ENCODE peak calls at places on chromosomes 13 and 19, in eight cellular contexts. Q is NCI-H460, A is HEK293T, Z is activated T-cell treated with anti-CD3 and anti-CD28 coated beads for 48 hours, T is endodermal cell, V is M059J, X is dermis microvascular lymphatic vessel endothelial cell, K is NCI-H2171. B is an unnamed sample.

GRCh38 chr13:31094331-31095015 is 67.2 kb downstream of the HSPH1 start:
- DNase-seq in Q (no peak), A (no peak), Z (no peak), T (peak; percentile 4), V (no peak), X (no peak), K (no peak), B (no peak)

GRCh38 chr19:54480048-54480447 is 7.0 kb upstream of the CDC42EP5 start:
- DNase-seq in Q (no peak), A (no peak), Z (no peak), T (no peak), V (no peak), X (no peak), K (no peak), B (no peak)

GRCh38 chr19:12676384-12676792 is 5.3 kb downstream of the DHPS start:
- DNase-seq in Q (peak; percentile 71), A (peak; percentile 79), Z (peak; percentile 83), T (peak; percentile 99), V (peak; percentile 80), X (peak; percentile 70), K (peak; percentile 61), B (peak; percentile 60)

GRCh38 chr13:113978741-113979481 is 5.0 kb upstream of the C13orf46 start:
- DNase-seq in Q (no peak), A (no peak), Z (no peak), T (no peak), V (no peak), X (no peak), K (no peak), B (no peak)

GRCh38 chr13:108176685-108177274 is 38.6 kb downstream of the LIG4 start:
- DNase-seq in Q (peak; percentile 18), A (peak; percentile 7), Z (peak; percentile 29), T (peak; percentile 85), V (peak; percentile 23), X (peak; percentile 40), K (no peak), B (peak; percentile 71)

GRCh38 chr13:52010890-52011689 is at the start of gene ATP7B:
- DNase-seq in Q (no peak), A (peak; percentile 33), Z (peak; percentile 13), T (peak; percentile 85), V (peak; percentile 8), X (peak; percentile 11), K (no peak), B (peak; percentile 59)

GRCh38 chr13:50200562-50200961 is 185.3 kb downstream of the KCNRG start:
- DNase-seq in Q (no peak), A (no peak), Z (no peak), T (no peak), V (no peak), X (peak; percentile 3), K (no peak), B (no peak)

GRCh38 chr19:46691948-46692347 is 25.0 kb downstream of the PRKD2 start:
- DNase-seq in Q (no peak), A (no peak), Z (no peak), T (no peak), V (no peak), X (no peak), K (no peak), B (no peak)

GRCh38 chr19:50554212-50554611 is 14.0 kb downstream of the LRRC4B start:
- DNase-seq in Q (no peak), A (no peak), Z (no peak), T (peak; percentile 35), V (no peak), X (no peak), K (no peak), B (no peak)

GRCh38 chr13:26993780-26994179 is 177.8 kb downstream of the USP12 start:
- DNase-seq in Q (no peak), A (no peak), Z (no peak), T (no peak), V (no peak), X (no peak), K (no peak), B (no peak)

GRCh38 chr13:23632741-23633140 is 62.5 kb downstream of the TNFRSF19 start:
- DNase-seq in Q (no peak), A (no peak), Z (no peak), T (no peak), V (no peak), X (no peak), K (no peak), B (no peak)

GRCh38 chr19:31674503-31675186 is 325.4 kb upstream of the TSHZ3 start:
- DNase-seq in Q (no peak), A (no peak), Z (no peak), T (no peak), V (peak; percentile 34), X (no peak), K (no peak), B (no peak)

GRCh38 chr19:38691938-38692457 is 44.5 kb downstream of the ACTN4 start:
- DNase-seq in Q (peak; percentile 73), A (no peak), Z (no peak), T (no peak), V (peak; percentile 95), X (no peak), K (no peak), B (no peak)